ENCODE peak calls at places on chromosomes 2 and 18, in seven cellular contexts. T is MM.1S, X is neural progenitor cell, E is GM23248, G is HCT116, J is PC-3, P is OCI-LY7. L is an unnamed sample.

GRCh38 chr2:44101246-44101645 is 67.4 kb upstream of the PPM1B start:
- DNase-seq in E (no peak), P (no peak), G (no peak), T (no peak), X (no peak), J (no peak), L (no peak)

GRCh38 chr2:218622606-218623238 is 15.0 kb downstream of the PLCD4 start:
- DNase-seq in G (no peak), T (no peak), X (no peak), J (no peak), E (peak), P (no peak), L (no peak)

GRCh38 chr18:13658444-13659204 is 67.7 kb downstream of the FAM210A start:
- DNase-seq in X (no peak), J (no peak), T (no peak), P (no peak), G (no peak), E (no peak), L (no peak)

GRCh38 chr2:112493858-112494648 is 12.1 kb downstream of the TTL start:
- DNase-seq in T (no peak), J (peak), P (no peak), E (peak), X (no peak), G (no peak), L (no peak)

GRCh38 chr2:208033701-208034502 is 8.6 kb upstream of the PLEKHM3 start:
- DNase-seq in X (peak), J (peak), G (peak), T (peak), P (peak), E (peak), L (peak)

GRCh38 chr2:186590538-186591441 is 934 bp downstream of the ITGAV start:
- DNase-seq in G (no peak), J (peak), X (peak), E (peak), T (peak), P (peak), L (peak)

GRCh38 chr2:149489452-149489851 is 98.1 kb downstream of the MMADHC start:
- DNase-seq in J (no peak), G (no peak), X (peak), P (no peak), E (no peak), T (no peak), L (peak)

GRCh38 chr2:111986116-111986900 is 68.8 kb upstream of the TMEM87B start:
- DNase-seq in T (no peak), E (peak), J (no peak), P (no peak), X (peak), G (no peak), L (peak)

GRCh38 chr2:32425719-32426141 is 68.9 kb downstream of the BIRC6 start:
- DNase-seq in T (no peak), E (peak), P (no peak), J (no peak), G (no peak), X (no peak), L (peak)

GRCh38 chr18:67875057-67875456 is 358.5 kb upstream of the DSEL start:
- DNase-seq in P (no peak), G (no peak), J (peak), T (no peak), E (no peak), X (peak), L (no peak)

GRCh38 chr2:23400703-23401102 is 15.7 kb downstream of the KLHL29 start:
- DNase-seq in J (no peak), T (no peak), P (no peak), X (no peak), E (no peak), G (no peak), L (no peak)

GRCh38 chr2:223580951-223581350 is 21.2 kb downstream of the SCG2 start:
- DNase-seq in P (no peak), T (no peak), E (peak), G (no peak), J (no peak), X (peak), L (no peak)

GRCh38 chr18:44885507-44885906 is 204.8 kb downstream of the SETBP1 start:
- DNase-seq in X (no peak), J (no peak), G (no peak), T (no peak), E (no peak), P (no peak), L (no peak)

GRCh38 chr2:235595420-235596010 is 101.7 kb downstream of the AGAP1 start:
- DNase-seq in T (peak), J (peak), G (peak), X (peak), E (peak), P (peak), L (peak)

GRCh38 chr2:29006092-29006985 is 25.2 kb downstream of the TOGARAM2 start:
- DNase-seq in X (no peak), E (no peak), J (no peak), P (no peak), G (no peak), T (no peak), L (no peak)

GRCh38 chr2:204361738-204362137 is 183.5 kb upstream of the PARD3B start:
- DNase-seq in E (no peak), T (no peak), J (no peak), X (no peak), P (no peak), G (no peak), L (no peak)

GRCh38 chr2:204362603-204363002 is 182.7 kb upstream of the PARD3B start:
- DNase-seq in X (no peak), E (no peak), P (no peak), G (no peak), T (no peak), J (no peak), L (no peak)

GRCh38 chr2:204363513-204363912 is 181.8 kb upstream of the PARD3B start:
- DNase-seq in J (no peak), P (no peak), T (no peak), X (no peak), E (no peak), G (no peak), L (no peak)

GRCh38 chr2:204365778-204366177 is 179.5 kb upstream of the PARD3B start:
- DNase-seq in P (no peak), T (no peak), J (no peak), X (no peak), G (no peak), E (no peak), L (no peak)

DNA sequence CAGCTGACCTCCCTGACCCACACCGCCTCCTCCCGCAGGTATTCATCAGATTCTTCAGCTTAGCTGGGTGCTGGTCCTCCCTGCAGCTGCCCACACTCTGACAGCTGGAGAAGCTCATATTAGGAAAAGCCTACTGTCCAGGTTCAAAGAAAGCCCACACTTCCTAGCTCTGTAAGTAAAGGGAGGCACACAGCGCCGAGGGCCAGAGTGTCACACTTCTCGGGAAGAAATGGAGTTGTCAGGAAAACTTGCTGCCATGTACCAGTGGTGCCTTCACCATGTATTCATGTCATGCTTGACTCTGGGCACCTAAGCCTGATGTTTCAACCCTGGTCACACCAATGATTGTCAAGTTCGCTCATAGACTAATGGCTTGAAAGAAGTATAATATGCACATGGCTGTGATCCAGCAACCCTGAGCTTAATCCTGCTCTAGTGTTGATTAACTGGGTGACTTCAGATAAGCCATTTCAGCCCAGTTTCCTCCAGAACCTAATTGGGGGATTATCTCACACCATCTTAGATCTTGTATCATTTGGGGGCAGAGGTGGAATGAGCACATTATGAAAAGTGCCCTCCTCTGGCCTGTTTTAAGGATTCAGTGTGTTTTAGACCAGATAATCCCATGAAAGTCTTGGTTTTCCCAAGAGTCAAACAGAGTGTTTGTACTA is 180.3 kb upstream of the PARD3B start:
- DNase-seq in T (no peak), X (no peak), E (no peak), G (no peak), J (no peak), P (no peak), L (no peak)
- TF ChIP-seq EZH2phosphoT487 in T (no peak), X (no peak), E (no peak), G (no peak), J (no peak), P (no peak), L (no peak)

GRCh38 chr2:20190862-20191713 is 33.8 kb downstream of the SDC1 start:
- DNase-seq in T (peak), P (peak), G (no peak), X (peak), E (no peak), J (peak), L (peak)

GRCh38 chr2:20190170-20190569 is 34.8 kb downstream of the SDC1 start:
- DNase-seq in J (no peak), P (no peak), E (no peak), G (no peak), T (no peak), X (no peak), L (no peak)

GRCh38 chr2:20192781-20193180 is 32.1 kb downstream of the SDC1 start:
- DNase-seq in J (no peak), G (no peak), T (no peak), P (no peak), X (no peak), E (no peak), L (no peak)

GRCh38 chr2:20193185-20193584 is 31.7 kb downstream of the SDC1 start:
- DNase-seq in J (no peak), T (no peak), E (peak), G (no peak), P (no peak), X (no peak), L (no peak)

GRCh38 chr2:20191714-20192569 is 33.0 kb downstream of the SDC1 start:
- DNase-seq in G (no peak), E (no peak), J (no peak), P (no peak), X (no peak), T (no peak), L (no peak)
- TF ChIP-seq EZH2phosphoT487 in G (no peak), E (no peak), J (no peak), P (no peak), X (no peak), T (no peak), L (no peak)

GRCh38 chr2:240451791-240452470 is 16.5 kb downstream of the GPC1 start:
- DNase-seq in P (no peak), X (peak), T (no peak), G (no peak), J (no peak), E (no peak), L (no peak)

GRCh38 chr2:240449764-240450531 is 14.5 kb downstream of the GPC1 start:
- DNase-seq in G (no peak), E (peak), P (no peak), J (no peak), T (no peak), X (peak), L (no peak)

GRCh38 chr2:240452471-240453256 is 17.2 kb downstream of the GPC1 start:
- DNase-seq in X (peak), G (no peak), J (peak), E (peak), T (peak), P (no peak), L (peak)

GRCh38 chr2:240450532-240451107 is 15.2 kb downstream of the GPC1 start:
- DNase-seq in P (no peak), J (no peak), T (no peak), X (no peak), E (no peak), G (no peak), L (no peak)

GRCh38 chr2:240451108-240451611 is 15.7 kb downstream of the GPC1 start:
- DNase-seq in E (no peak), G (no peak), T (no peak), P (no peak), J (no peak), X (no peak), L (no peak)
- TF ChIP-seq EZH2phosphoT487 in E (no peak), G (no peak), T (no peak), P (no peak), J (no peak), X (no peak), L (no peak)

GRCh38 chr2:199798881-199799580 is 52.0 kb downstream of the FTCDNL1 start:
- DNase-seq in G (no peak), P (no peak), T (no peak), E (peak), J (no peak), X (no peak), L (no peak)
- TF ChIP-seq EZH2phosphoT487 in G (no peak), P (no peak), T (no peak), E (no peak), J (no peak), X (no peak), L (no peak)

DNA sequence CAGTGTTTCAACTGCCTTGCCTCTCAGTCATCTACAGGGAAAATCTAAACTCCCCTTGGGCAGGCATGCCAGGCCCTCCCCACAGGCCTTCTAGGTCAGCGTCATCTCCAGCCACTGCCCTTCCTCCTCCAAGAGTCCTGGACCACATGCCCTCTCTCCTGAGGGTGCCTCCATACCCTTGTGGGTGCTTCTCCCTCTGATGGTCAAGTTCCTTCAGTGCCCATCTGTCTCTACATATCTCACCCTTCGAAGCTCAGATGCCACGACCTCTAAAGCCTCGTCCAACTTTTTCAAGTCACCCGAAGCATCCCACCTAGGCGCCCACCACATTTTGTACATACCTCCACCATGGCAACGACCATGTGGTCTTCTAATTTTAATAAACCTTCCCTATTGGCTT is 22.6 kb upstream of the TMEM247 start:
- DNase-seq in X (no peak), T (no peak), E (no peak), J (no peak), G (no peak), P (no peak), L (no peak)
- TF ChIP-seq EZH2phosphoT487 in X (no peak), T (no peak), E (no peak), J (no peak), G (no peak), P (no peak), L (no peak)

DNA sequence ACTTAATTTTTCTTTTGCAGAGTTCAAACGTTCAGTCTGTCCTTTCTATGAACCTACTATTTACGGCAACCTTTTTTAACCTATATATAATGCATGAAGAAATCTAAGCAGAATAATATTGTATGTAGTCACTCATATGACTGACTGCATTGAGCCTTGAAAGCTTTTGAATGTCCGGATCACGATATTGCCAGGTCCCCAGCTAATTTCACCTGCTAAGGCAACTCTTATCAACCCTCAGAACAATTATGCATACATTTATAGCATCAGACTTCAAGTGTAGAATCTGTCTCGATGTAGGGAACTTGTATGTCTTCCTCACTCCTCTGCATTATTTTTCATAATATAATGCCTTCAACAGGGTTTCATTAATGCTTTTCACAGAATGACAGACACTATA is 1083.7 kb upstream of the KLHL29 start:
- DNase-seq in G (no peak), J (no peak), P (no peak), E (no peak), X (no peak), T (no peak), L (no peak)
- TF ChIP-seq EZH2phosphoT487 in G (no peak), J (no peak), P (no peak), E (no peak), X (no peak), T (no peak), L (no peak)

GRCh38 chr2:104358122-104358521 is 495.8 kb upstream of the POU3F3 start:
- DNase-seq in J (no peak), G (no peak), E (no peak), X (no peak), P (no peak), T (peak), L (no peak)
- TF ChIP-seq EZH2phosphoT487 in J (no peak), G (no peak), E (no peak), X (no peak), P (no peak), T (no peak), L (no peak)

DNA sequence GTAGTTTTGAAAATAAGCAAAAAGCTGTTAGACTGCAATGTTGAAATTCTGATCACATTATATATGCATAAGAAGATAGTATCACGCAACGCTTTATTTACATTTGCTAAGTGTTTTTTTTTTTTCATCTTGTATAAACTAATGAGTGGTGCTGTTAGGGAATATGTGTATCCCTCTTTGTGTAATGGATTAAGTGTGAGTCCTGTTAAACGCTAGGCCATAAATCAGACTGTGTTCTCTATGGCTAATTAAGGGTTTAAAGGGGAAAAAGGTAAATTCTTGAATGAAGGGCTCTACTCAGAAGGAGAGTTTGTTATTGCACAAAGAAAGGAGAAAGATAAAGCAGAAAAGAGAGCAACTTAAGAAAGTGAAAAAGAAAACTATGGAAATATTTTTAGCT is 4.8 kb upstream of the ASXL3 start:
- DNase-seq in J (no peak), G (no peak), T (no peak), E (no peak), X (no peak), P (no peak), L (no peak)
- TF ChIP-seq EZH2phosphoT487 in J (no peak), G (no peak), T (no peak), E (no peak), X (no peak), P (no peak), L (no peak)

DNA sequence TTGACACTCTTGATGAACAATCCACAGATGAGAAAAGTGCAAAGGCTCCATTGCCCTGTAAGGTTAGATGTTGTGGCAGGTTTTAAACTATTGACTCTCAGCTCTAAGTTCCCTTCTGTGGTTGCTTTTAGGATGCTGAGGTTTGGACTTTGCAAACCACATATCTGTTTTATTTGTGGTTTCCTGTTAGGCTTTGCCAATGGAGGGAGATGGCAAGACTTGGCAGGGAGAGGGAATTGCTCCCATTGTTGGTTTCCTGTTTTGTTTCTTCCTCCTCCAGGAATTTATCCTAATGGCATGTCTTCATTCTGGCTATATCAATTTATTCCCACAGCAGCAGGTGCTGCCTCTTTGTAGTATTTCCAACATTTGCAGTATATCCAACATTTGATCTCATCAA is 772.3 kb downstream of the LRRTM4 start:
- DNase-seq in T (peak), P (no peak), X (no peak), E (no peak), J (peak), G (no peak), L (no peak)
- TF ChIP-seq EZH2phosphoT487 in T (no peak), P (no peak), X (no peak), E (no peak), J (no peak), G (no peak), L (no peak)

GRCh38 chr2:160910681-160911080 is 249.5 kb upstream of the TANK start:
- DNase-seq in X (no peak), T (no peak), P (no peak), E (peak), J (no peak), G (no peak), L (no peak)
- TF ChIP-seq EZH2phosphoT487 in X (no peak), T (no peak), P (no peak), E (no peak), J (no peak), G (no peak), L (no peak)

L was measured in GM23338.